ENCODE peak calls at places on chromosomes 16 and 17, in nine cellular contexts. One of them, this sample, is unnamed.

GRCh38 chr16:76816475-76816874 is 374.5 kb upstream of the MON1B start:
- DNase-seq in naive thymus-derived CD4-positive, alpha-beta T cell: no peak
- DNase-seq in adipocyte: no peak
- DNase-seq in transverse colon: no peak
- DNase-seq in CD8-positive, alpha-beta memory T cell: no peak
- DNase-seq in AG04450: no peak
- DNase-seq in neural progenitor cell: no peak
- DNase-seq in aorta: no peak
- DNase-seq in dorsolateral prefrontal cortex: no peak
- DNase-seq in this sample: peak; percentile 30

GRCh38 chr16:27475561-27475960 is 73.6 kb downstream of the IL21R start:
- DNase-seq in transverse colon: no peak
- DNase-seq in adipocyte: peak; percentile 76
- DNase-seq in naive thymus-derived CD4-positive, alpha-beta T cell: no peak
- DNase-seq in aorta: peak; percentile 54
- DNase-seq in neural progenitor cell: no peak
- DNase-seq in CD8-positive, alpha-beta memory T cell: no peak
- DNase-seq in AG04450: peak; percentile 66
- DNase-seq in dorsolateral prefrontal cortex: no peak
- DNase-seq in this sample: peak; percentile 42

GRCh38 chr16:72475688-72476087 is 303.7 kb upstream of the PMFBP1 start:
- DNase-seq in CD8-positive, alpha-beta memory T cell: no peak
- DNase-seq in aorta: no peak
- DNase-seq in neural progenitor cell: no peak
- DNase-seq in transverse colon: no peak
- DNase-seq in naive thymus-derived CD4-positive, alpha-beta T cell: no peak
- DNase-seq in adipocyte: no peak
- DNase-seq in AG04450: no peak
- DNase-seq in dorsolateral prefrontal cortex: no peak
- DNase-seq in this sample: no peak

GRCh38 chr17:37527249-37527851 is 37.7 kb downstream of the DUSP14 start:
- DNase-seq in transverse colon: no peak
- DNase-seq in dorsolateral prefrontal cortex: no peak
- DNase-seq in neural progenitor cell: peak; percentile 68
- DNase-seq in naive thymus-derived CD4-positive, alpha-beta T cell: peak; percentile 54
- DNase-seq in aorta: no peak
- DNase-seq in AG04450: peak; percentile 26
- DNase-seq in CD8-positive, alpha-beta memory T cell: no peak
- DNase-seq in adipocyte: peak; percentile 80
- DNase-seq in this sample: peak; percentile 79

GRCh38 chr17:50063516-50064252 is 7.8 kb downstream of the ITGA3 start:
- DNase-seq in transverse colon: no peak
- DNase-seq in naive thymus-derived CD4-positive, alpha-beta T cell: no peak
- DNase-seq in adipocyte: peak; percentile 52
- DNase-seq in CD8-positive, alpha-beta memory T cell: peak; percentile 22
- DNase-seq in neural progenitor cell: no peak
- DNase-seq in aorta: no peak
- DNase-seq in dorsolateral prefrontal cortex: no peak
- DNase-seq in AG04450: no peak
- DNase-seq in this sample: peak; percentile 64

GRCh38 chr17:52648995-52649394 is 490.5 kb upstream of the CA10 start:
- DNase-seq in AG04450: no peak
- DNase-seq in naive thymus-derived CD4-positive, alpha-beta T cell: no peak
- DNase-seq in neural progenitor cell: no peak
- DNase-seq in adipocyte: no peak
- DNase-seq in aorta: no peak
- DNase-seq in CD8-positive, alpha-beta memory T cell: no peak
- DNase-seq in dorsolateral prefrontal cortex: no peak
- DNase-seq in transverse colon: peak; percentile 59
- DNase-seq in this sample: peak; percentile 2

GRCh38 chr17:21524211-21524591 is 148.0 kb downstream of the KCNJ12 start:
- DNase-seq in CD8-positive, alpha-beta memory T cell: no peak
- DNase-seq in aorta: no peak
- DNase-seq in neural progenitor cell: no peak
- DNase-seq in dorsolateral prefrontal cortex: no peak
- DNase-seq in AG04450: peak; percentile 45
- DNase-seq in transverse colon: no peak
- DNase-seq in naive thymus-derived CD4-positive, alpha-beta T cell: no peak
- DNase-seq in adipocyte: no peak
- DNase-seq in this sample: no peak

GRCh38 chr16:592518-593306 is 2.8 kb downstream of the RAB40C start:
- DNase-seq in neural progenitor cell: no peak
- DNase-seq in CD8-positive, alpha-beta memory T cell: no peak
- DNase-seq in naive thymus-derived CD4-positive, alpha-beta T cell: no peak
- DNase-seq in aorta: peak; percentile 75
- DNase-seq in transverse colon: peak; percentile 56
- DNase-seq in dorsolateral prefrontal cortex: peak; percentile 75
- DNase-seq in adipocyte: peak; percentile 28
- DNase-seq in AG04450: no peak
- DNase-seq in this sample: peak; percentile 99

GRCh38 chr17:16911141-16911937 is 60.6 kb downstream of the TNFRSF13B start:
- DNase-seq in AG04450: no peak
- DNase-seq in transverse colon: peak; percentile 6
- DNase-seq in naive thymus-derived CD4-positive, alpha-beta T cell: peak; percentile 63
- DNase-seq in adipocyte: no peak
- DNase-seq in CD8-positive, alpha-beta memory T cell: no peak
- DNase-seq in aorta: peak; percentile 69
- DNase-seq in dorsolateral prefrontal cortex: peak; percentile 34
- DNase-seq in neural progenitor cell: no peak
- DNase-seq in this sample: peak; percentile 11

GRCh38 chr16:1455190-1456171 is 11.1 kb upstream of the CCDC154 start:
- DNase-seq in aorta: no peak
- DNase-seq in AG04450: no peak
- DNase-seq in dorsolateral prefrontal cortex: no peak
- DNase-seq in neural progenitor cell: no peak
- DNase-seq in CD8-positive, alpha-beta memory T cell: no peak
- DNase-seq in adipocyte: no peak
- DNase-seq in transverse colon: no peak
- DNase-seq in naive thymus-derived CD4-positive, alpha-beta T cell: no peak
- DNase-seq in this sample: no peak

GRCh38 chr17:559699-560378 is 154.8 kb downstream of the VPS53 start:
- DNase-seq in AG04450: peak; percentile 32
- DNase-seq in adipocyte: peak; percentile 66
- DNase-seq in dorsolateral prefrontal cortex: no peak
- DNase-seq in aorta: peak; percentile 76
- DNase-seq in naive thymus-derived CD4-positive, alpha-beta T cell: no peak
- DNase-seq in neural progenitor cell: no peak
- DNase-seq in transverse colon: no peak
- DNase-seq in CD8-positive, alpha-beta memory T cell: no peak
- DNase-seq in this sample: peak; percentile 64

GRCh38 chr16:78288915-78289314 is 189.5 kb downstream of the WWOX start:
- DNase-seq in aorta: no peak
- DNase-seq in neural progenitor cell: no peak
- DNase-seq in AG04450: no peak
- DNase-seq in dorsolateral prefrontal cortex: peak; percentile 47
- DNase-seq in naive thymus-derived CD4-positive, alpha-beta T cell: no peak
- DNase-seq in CD8-positive, alpha-beta memory T cell: no peak
- DNase-seq in transverse colon: no peak
- DNase-seq in adipocyte: no peak
- DNase-seq in this sample: no peak

GRCh38 chr17:81427446-81428120 is 32.3 kb downstream of the BAHCC1 start:
- DNase-seq in neural progenitor cell: peak; percentile 58
- DNase-seq in CD8-positive, alpha-beta memory T cell: no peak
- DNase-seq in AG04450: no peak
- DNase-seq in transverse colon: peak; percentile 67
- DNase-seq in naive thymus-derived CD4-positive, alpha-beta T cell: no peak
- DNase-seq in dorsolateral prefrontal cortex: peak; percentile 81
- DNase-seq in aorta: peak; percentile 89
- DNase-seq in adipocyte: no peak
- DNase-seq in this sample: no peak

DNA sequence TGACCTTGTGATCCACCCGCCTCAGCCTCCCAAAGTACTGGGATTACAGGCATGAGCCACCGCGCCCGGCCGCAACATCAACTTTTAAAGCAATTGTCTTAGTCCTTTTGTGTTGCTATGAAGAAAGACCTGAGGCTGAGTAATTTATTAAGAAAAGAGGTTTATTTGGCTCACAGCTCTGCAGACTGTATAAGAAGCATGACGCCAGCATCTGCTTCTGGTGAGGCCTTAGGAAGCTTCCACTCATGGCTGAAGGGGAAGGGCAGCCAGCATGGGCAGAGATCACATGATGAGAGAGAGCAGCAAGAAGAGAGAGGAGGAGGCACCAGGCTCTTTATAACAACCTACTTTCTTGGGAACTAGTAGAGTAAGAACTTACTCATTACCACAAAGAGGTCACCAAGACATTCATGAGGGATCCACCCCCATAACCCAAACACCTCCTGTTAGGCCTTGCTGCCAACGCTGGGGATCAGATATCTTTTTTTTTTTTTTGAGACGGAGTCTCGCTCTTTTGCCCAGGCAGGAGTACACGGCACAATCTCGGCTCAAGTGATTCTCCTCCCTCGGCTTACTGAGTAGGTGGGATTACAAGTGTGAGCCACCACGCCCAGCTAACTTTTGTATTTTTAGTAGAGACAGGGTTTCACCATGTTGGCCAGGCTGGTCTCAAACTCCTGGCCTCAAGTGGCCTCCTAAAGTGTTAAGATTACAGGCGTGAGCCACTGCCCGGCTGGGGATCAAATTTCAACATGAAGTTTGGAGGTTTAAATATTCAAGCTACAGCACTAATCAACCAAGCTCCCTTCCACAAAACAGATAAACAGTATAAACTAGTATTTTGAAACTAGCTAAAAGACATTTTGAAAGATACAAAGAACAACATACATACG is 21.4 kb upstream of the GPT2 start:
- DNase-seq in transverse colon: no peak
- DNase-seq in adipocyte: no peak
- DNase-seq in aorta: no peak
- DNase-seq in CD8-positive, alpha-beta memory T cell: no peak
- DNase-seq in AG04450: no peak
- DNase-seq in neural progenitor cell: no peak
- DNase-seq in naive thymus-derived CD4-positive, alpha-beta T cell: no peak
- DNase-seq in dorsolateral prefrontal cortex: no peak
- DNase-seq in this sample: no peak
- H3K4me3 ChIP-seq in transverse colon: no peak overlapping the region
- H3K4me3 ChIP-seq in adipocyte: no peak overlapping the region
- H3K4me3 ChIP-seq in aorta: no peak overlapping the region
- H3K4me3 ChIP-seq in CD8-positive, alpha-beta memory T cell: no peak overlapping the region
- H3K4me3 ChIP-seq in AG04450: no peak overlapping the region
- H3K4me3 ChIP-seq in neural progenitor cell: no peak overlapping the region
- H3K4me3 ChIP-seq in naive thymus-derived CD4-positive, alpha-beta T cell: no peak overlapping the region
- H3K4me3 ChIP-seq in dorsolateral prefrontal cortex: no peak overlapping the region
- H3K4me3 ChIP-seq in this sample: no peak overlapping the region

GRCh38 chr17:12680407-12680897 is 14.8 kb downstream of the MYOCD start:
- DNase-seq in CD8-positive, alpha-beta memory T cell: no peak
- DNase-seq in AG04450: no peak
- DNase-seq in transverse colon: peak; percentile 25
- DNase-seq in naive thymus-derived CD4-positive, alpha-beta T cell: no peak
- DNase-seq in aorta: no peak
- DNase-seq in neural progenitor cell: peak; percentile 12
- DNase-seq in dorsolateral prefrontal cortex: no peak
- DNase-seq in adipocyte: no peak
- DNase-seq in this sample: no peak
- H3K4me3 ChIP-seq in CD8-positive, alpha-beta memory T cell: no peak overlapping the region
- H3K4me3 ChIP-seq in AG04450: peak overlapping the region; percentile 36
- H3K4me3 ChIP-seq in transverse colon: no peak overlapping the region
- H3K4me3 ChIP-seq in naive thymus-derived CD4-positive, alpha-beta T cell: no peak overlapping the region
- H3K4me3 ChIP-seq in aorta: no peak overlapping the region
- H3K4me3 ChIP-seq in neural progenitor cell: no peak overlapping the region
- H3K4me3 ChIP-seq in dorsolateral prefrontal cortex: no peak overlapping the region
- H3K4me3 ChIP-seq in adipocyte: no peak overlapping the region
- H3K4me3 ChIP-seq in this sample: no peak overlapping the region

GRCh38 chr16:10579575-10579964 is 828 bp downstream of the EMP2 start:
- DNase-seq in adipocyte: no peak
- DNase-seq in aorta: no peak
- DNase-seq in AG04450: no peak
- DNase-seq in CD8-positive, alpha-beta memory T cell: no peak
- DNase-seq in dorsolateral prefrontal cortex: no peak
- DNase-seq in transverse colon: no peak
- DNase-seq in naive thymus-derived CD4-positive, alpha-beta T cell: no peak
- DNase-seq in neural progenitor cell: no peak
- DNase-seq in this sample: no peak
- H3K4me3 ChIP-seq in adipocyte: peak overlapping the region; percentile 84
- H3K4me3 ChIP-seq in aorta: peak overlapping the region; percentile 79
- H3K4me3 ChIP-seq in AG04450: peak overlapping the region; percentile 86
- H3K4me3 ChIP-seq in CD8-positive, alpha-beta memory T cell: no peak overlapping the region
- H3K4me3 ChIP-seq in dorsolateral prefrontal cortex: peak overlapping the region; percentile 69
- H3K4me3 ChIP-seq in transverse colon: peak overlapping the region; percentile 82
- H3K4me3 ChIP-seq in naive thymus-derived CD4-positive, alpha-beta T cell: no peak overlapping the region
- H3K4me3 ChIP-seq in neural progenitor cell: peak overlapping the region; percentile 60
- H3K4me3 ChIP-seq in this sample: peak overlapping the region; percentile 77

DNA sequence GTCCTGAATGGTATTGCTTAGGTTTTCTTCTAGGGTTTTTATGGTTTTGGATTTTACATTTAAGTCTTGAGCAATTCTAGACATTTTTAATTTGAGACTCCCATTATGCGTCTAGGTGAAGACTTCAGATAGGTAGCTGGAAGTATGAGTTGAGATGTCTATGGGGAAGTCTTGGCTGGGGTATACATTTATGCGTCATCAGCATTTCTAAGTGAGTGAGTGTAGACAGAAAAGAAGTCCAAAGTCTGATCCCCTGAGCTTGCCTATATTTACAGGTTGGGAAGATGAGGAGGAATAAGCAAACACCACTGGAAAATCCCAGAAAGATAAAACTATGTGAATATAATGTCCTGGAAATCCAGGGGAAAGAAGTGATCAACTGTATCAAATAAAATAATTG is 68.9 kb downstream of the KCNJ2 start:
- DNase-seq in dorsolateral prefrontal cortex: no peak
- DNase-seq in aorta: no peak
- DNase-seq in adipocyte: no peak
- DNase-seq in transverse colon: no peak
- DNase-seq in CD8-positive, alpha-beta memory T cell: no peak
- DNase-seq in neural progenitor cell: no peak
- DNase-seq in AG04450: no peak
- DNase-seq in naive thymus-derived CD4-positive, alpha-beta T cell: no peak
- DNase-seq in this sample: no peak
- H3K4me3 ChIP-seq in dorsolateral prefrontal cortex: no peak overlapping the region
- H3K4me3 ChIP-seq in aorta: no peak overlapping the region
- H3K4me3 ChIP-seq in adipocyte: no peak overlapping the region
- H3K4me3 ChIP-seq in transverse colon: no peak overlapping the region
- H3K4me3 ChIP-seq in CD8-positive, alpha-beta memory T cell: no peak overlapping the region
- H3K4me3 ChIP-seq in neural progenitor cell: no peak overlapping the region
- H3K4me3 ChIP-seq in AG04450: no peak overlapping the region
- H3K4me3 ChIP-seq in naive thymus-derived CD4-positive, alpha-beta T cell: no peak overlapping the region
- H3K4me3 ChIP-seq in this sample: no peak overlapping the region

GRCh38 chr17:74206332-74206818 is 2.9 kb downstream of the RPL38 start:
- DNase-seq in dorsolateral prefrontal cortex: no peak
- DNase-seq in AG04450: no peak
- DNase-seq in CD8-positive, alpha-beta memory T cell: no peak
- DNase-seq in transverse colon: no peak
- DNase-seq in adipocyte: no peak
- DNase-seq in neural progenitor cell: no peak
- DNase-seq in naive thymus-derived CD4-positive, alpha-beta T cell: no peak
- DNase-seq in aorta: no peak
- DNase-seq in this sample: peak; percentile 14
- H3K4me3 ChIP-seq in dorsolateral prefrontal cortex: no peak overlapping the region
- H3K4me3 ChIP-seq in AG04450: no peak overlapping the region
- H3K4me3 ChIP-seq in CD8-positive, alpha-beta memory T cell: no peak overlapping the region
- H3K4me3 ChIP-seq in transverse colon: no peak overlapping the region
- H3K4me3 ChIP-seq in adipocyte: peak overlapping the region; percentile 35
- H3K4me3 ChIP-seq in neural progenitor cell: no peak overlapping the region
- H3K4me3 ChIP-seq in naive thymus-derived CD4-positive, alpha-beta T cell: no peak overlapping the region
- H3K4me3 ChIP-seq in aorta: no peak overlapping the region
- H3K4me3 ChIP-seq in this sample: no peak overlapping the region

GRCh38 chr16:65121870-65122723 is at the start of gene CDH11:
- DNase-seq in transverse colon: peak; percentile 38
- DNase-seq in aorta: peak; percentile 90
- DNase-seq in adipocyte: peak; percentile 95
- DNase-seq in AG04450: peak; percentile 55
- DNase-seq in neural progenitor cell: peak; percentile 93
- DNase-seq in dorsolateral prefrontal cortex: peak; percentile 60
- DNase-seq in CD8-positive, alpha-beta memory T cell: no peak
- DNase-seq in naive thymus-derived CD4-positive, alpha-beta T cell: no peak
- DNase-seq in this sample: peak; percentile 73
- H3K4me3 ChIP-seq in transverse colon: peak within 1 kb of the TSS; percentile 60
- H3K4me3 ChIP-seq in aorta: peak within 1 kb of the TSS; percentile 79
- H3K4me3 ChIP-seq in adipocyte: peak within 1 kb of the TSS; percentile 91
- H3K4me3 ChIP-seq in AG04450: peak within 1 kb of the TSS; percentile 93
- H3K4me3 ChIP-seq in neural progenitor cell: peak within 1 kb of the TSS; percentile 93
- H3K4me3 ChIP-seq in dorsolateral prefrontal cortex: peak within 1 kb of the TSS; percentile 74
- H3K4me3 ChIP-seq in CD8-positive, alpha-beta memory T cell: no peak within 1 kb of the TSS
- H3K4me3 ChIP-seq in naive thymus-derived CD4-positive, alpha-beta T cell: no peak within 1 kb of the TSS
- H3K4me3 ChIP-seq in this sample: peak within 1 kb of the TSS; percentile 59

This sample was measured in epithelial cell of esophagus.